ENCODE peak calls at places on chromosomes 1 and 21, in four cellular contexts. M is WTC11, S is K562, G is GM12878. R is an unnamed sample.
A peak's percentile ranks its signal among the peaks of the same experiment; 100 is the strongest.

GRCh38 chr1:160256396-160257046 is 5.8 kb downstream of the DCAF8 start:
- DNase-seq in M (no peak), S (no peak), G (no peak), R (no peak)

GRCh38 chr1:153404768-153405167 is 11.6 kb upstream of the S100A7A start:
- DNase-seq in M (peak; percentile 81), S (peak; percentile 77), G (no peak), R (peak; percentile 11)

GRCh38 chr1:212970085-212970484 is 19.7 kb downstream of the VASH2 start:
- DNase-seq in M (no peak), S (no peak), G (no peak), R (no peak)

GRCh38 chr1:180632326-180633088 is 685 bp downstream of the XPR1 start:
- DNase-seq in M (peak; percentile 75), S (peak; percentile 73), G (no peak), R (peak; percentile 32)

GRCh38 chr1:1939296-1940122 is 20.4 kb upstream of the TMEM52 start:
- DNase-seq in M (no peak), S (no peak), G (no peak), R (no peak)

GRCh38 chr1:101697057-101697456 is 299.7 kb downstream of the OLFM3 start:
- DNase-seq in M (no peak), S (no peak), G (no peak), R (no peak)

GRCh38 chr1:180028864-180029263 is 74.3 kb downstream of the CEP350 start:
- DNase-seq in M (no peak), S (no peak), G (no peak), R (no peak)

GRCh38 chr1:202155478-202156021 is 4.9 kb downstream of the PTPN7 start:
- DNase-seq in M (no peak), S (peak; percentile 23), G (no peak), R (no peak)

GRCh38 chr21:32256873-32257620 is 21.8 kb downstream of the MIS18A start:
- DNase-seq in M (no peak), S (no peak), G (no peak), R (no peak)

GRCh38 chr1:28208818-28209441 is 23.9 kb downstream of the DNAJC8 start:
- DNase-seq in M (peak; percentile 61), S (peak; percentile 49), G (peak; percentile 57), R (peak; percentile 58)

GRCh38 chr1:12511128-12511484 is 106.9 kb downstream of the DHRS3 start:
- DNase-seq in M (no peak), S (no peak), G (no peak), R (no peak)

GRCh38 chr21:35428489-35428888 is 379.4 kb upstream of the RUNX1 start:
- DNase-seq in M (peak; percentile 14), S (no peak), G (no peak), R (no peak)

GRCh38 chr21:46503922-46504539 is 45.3 kb downstream of the DIP2A start:
- DNase-seq in M (no peak), S (no peak), G (no peak), R (no peak)

GRCh38 chr1:196873385-196873784 is 14.5 kb upstream of the CFHR4 start:
- DNase-seq in M (no peak), S (no peak), G (no peak), R (no peak)

GRCh38 chr1:155003766-155004351 is 1.3 kb downstream of the ZBTB7B start:
- DNase-seq in M (peak; percentile 70), S (peak; percentile 62), G (no peak), R (peak; percentile 70)

GRCh38 chr1:204102719-204103118 is 29.8 kb downstream of the SOX13 start:
- DNase-seq in M (no peak), S (no peak), G (no peak), R (peak; percentile 49)

GRCh38 chr1:213714645-213715044 is 273.1 kb upstream of the PROX1 start:
- DNase-seq in M (peak; percentile 17), S (no peak), G (no peak), R (peak; percentile 45)

GRCh38 chr1:82273816-82274215 is 473.1 kb downstream of the ADGRL2 start:
- DNase-seq in M (no peak), S (no peak), G (no peak), R (no peak)

GRCh38 chr1:111480682-111481081 is 6.9 kb downstream of the C1orf162 start:
- DNase-seq in M (no peak), S (no peak), G (no peak), R (no peak)

GRCh38 chr1:209621329-209621728 is 30.9 kb downstream of the LAMB3 start:
- DNase-seq in M (no peak), S (no peak), G (no peak), R (no peak)

GRCh38 chr1:47992720-47993119 is 4.5 kb downstream of the TRABD2B start:
- DNase-seq in M (no peak), S (no peak), G (no peak), R (no peak)

GRCh38 chr1:199855580-199855979 is 171.9 kb upstream of the NR5A2 start:
- DNase-seq in M (no peak), S (no peak), G (no peak), R (no peak)

GRCh38 chr1:40034869-40035268 is 5.7 kb upstream of the CAP1 start:
- DNase-seq in M (no peak), S (no peak), G (no peak), R (no peak)

GRCh38 chr1:161885013-161885412 is 118.9 kb downstream of the ATF6 start:
- DNase-seq in M (no peak), S (no peak), G (no peak), R (no peak)

GRCh38 chr1:22257286-22258275 is 114.7 kb upstream of the WNT4 start:
- DNase-seq in M (no peak), S (no peak), G (no peak), R (no peak)

GRCh38 chr1:210132582-210132981 is 100.0 kb upstream of the SERTAD4 start:
- DNase-seq in M (no peak), S (peak; percentile 16), G (no peak), R (no peak)

GRCh38 chr1:205492201-205492667 is 12.2 kb upstream of the CDK18 start:
- DNase-seq in M (no peak), S (no peak), G (no peak), R (peak; percentile 91)

GRCh38 chr21:31218830-31219608 is 125.0 kb downstream of the TIAM1 start:
- DNase-seq in M (no peak), S (no peak), G (no peak), R (no peak)

GRCh38 chr21:22209304-22209700 is 1211.1 kb downstream of the NCAM2 start:
- DNase-seq in M (no peak), S (no peak), G (no peak), R (no peak)

GRCh38 chr1:99788896-99789295 is 22.5 kb upstream of the FRRS1 start:
- DNase-seq in M (no peak), S (no peak), G (no peak), R (no peak)

GRCh38 chr21:19998450-19998849 is 999.8 kb upstream of the NCAM2 start:
- DNase-seq in M (no peak), S (no peak), G (no peak), R (no peak)

GRCh38 chr1:15807121-15807520 is 328 bp downstream of the UQCRHL start:
- DNase-seq in M (no peak), S (no peak), G (no peak), R (no peak)

GRCh38 chr1:54481201-54481884 is 66.7 kb upstream of the ACOT11 start:
- DNase-seq in M (no peak), S (no peak), G (no peak), R (no peak)

GRCh38 chr21:38721983-38722382 is 83.7 kb upstream of the ETS2 start:
- DNase-seq in M (no peak), S (no peak), G (no peak), R (no peak)

GRCh38 chr1:93694833-93695232 is 13.2 kb upstream of the BCAR3 start:
- DNase-seq in M (no peak), S (no peak), G (no peak), R (no peak)

DNA sequence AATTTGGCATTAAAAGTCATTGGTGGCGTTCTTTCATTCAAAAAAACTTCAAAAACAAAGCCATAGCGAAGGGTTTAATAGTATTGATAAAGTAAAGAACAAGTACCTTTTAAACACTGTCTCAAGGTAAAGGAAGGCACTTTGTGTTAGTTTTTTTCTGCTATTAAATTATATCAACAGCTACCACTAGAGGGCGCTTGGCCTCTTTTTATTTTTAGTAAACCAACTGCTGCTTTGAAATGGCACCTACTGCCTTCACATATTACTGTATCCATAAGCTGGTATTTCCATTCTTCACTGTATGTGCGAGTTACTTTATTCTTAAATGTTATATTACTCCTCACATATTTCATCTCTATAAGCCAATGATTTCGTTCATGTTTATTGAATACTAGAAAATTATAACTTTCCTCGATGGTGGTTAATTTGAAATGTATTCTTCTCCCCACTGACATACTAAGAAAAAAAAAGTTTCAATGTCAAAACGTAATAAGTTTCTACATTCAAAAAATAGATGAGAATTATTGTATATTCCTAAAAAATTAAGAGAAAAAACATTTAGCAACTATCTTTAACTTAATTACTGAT is 125.7 kb upstream of the CXADR start:
- DNase-seq in M (peak; percentile 14), S (peak; percentile 43), G (peak; percentile 1), R (peak; percentile 75)
- TF ChIP-seq ATF2 in M (no peak), S (no peak), G (no peak), R (no peak)

DNA sequence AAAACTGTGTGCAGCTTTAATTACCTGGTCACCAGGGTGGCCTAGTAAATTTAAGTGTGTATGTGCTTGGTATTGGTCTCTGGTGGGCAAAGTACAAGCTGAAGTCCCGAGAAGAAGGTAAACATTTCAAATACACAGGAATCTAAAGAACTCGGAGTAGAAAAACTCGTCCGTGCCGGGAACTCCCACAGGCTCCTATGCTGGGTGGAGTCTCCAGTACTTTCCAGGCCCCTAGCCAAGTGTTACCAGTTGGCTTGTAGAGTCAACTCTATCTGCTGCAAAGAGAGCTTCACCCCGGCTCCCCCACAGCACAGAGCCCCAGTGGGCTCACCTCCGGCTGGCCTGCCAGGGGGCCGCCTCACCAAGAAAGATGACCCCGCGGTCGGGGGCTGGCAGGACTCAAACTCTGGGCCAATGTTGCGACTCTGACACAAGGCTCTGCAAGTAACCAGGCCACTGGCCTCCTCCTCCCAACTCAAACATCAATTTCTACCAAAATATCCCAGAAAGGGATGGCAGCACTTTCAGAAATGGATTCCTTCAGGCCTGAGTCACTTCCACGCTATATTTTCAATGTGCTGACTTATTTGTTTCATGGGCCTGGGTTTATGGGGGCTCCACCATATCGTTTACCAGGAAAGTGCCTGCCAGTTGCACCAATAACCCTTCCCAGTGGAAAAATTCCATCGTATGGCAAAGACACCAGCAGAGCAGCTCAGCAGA is 73.9 kb downstream of the SLC66A1 start:
- DNase-seq in M (no peak), S (no peak), G (no peak), R (peak; percentile 78)
- TF ChIP-seq ETV6 in M (no peak), S (no peak), G (no peak), R (no peak)

DNA sequence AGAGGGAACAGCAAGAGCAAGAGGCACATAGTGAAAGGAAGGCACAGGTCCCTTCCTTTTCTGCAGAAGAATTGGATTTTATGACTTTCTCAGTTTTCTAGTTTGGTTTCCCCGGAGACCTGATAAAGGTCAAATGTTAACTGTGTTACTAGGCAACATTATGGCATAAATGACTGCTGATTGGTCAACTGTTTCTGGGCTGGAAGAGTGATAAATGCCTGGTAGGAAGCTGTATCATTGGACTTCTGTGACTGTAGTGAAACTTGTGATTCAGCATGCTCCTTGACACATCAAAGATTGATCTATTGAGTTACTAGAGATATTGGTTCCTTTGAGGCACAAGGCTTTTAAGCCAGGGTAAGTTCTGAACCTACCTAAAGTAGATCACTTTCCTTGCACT is 55.7 kb downstream of the LRRC8C start:
- DNase-seq in M (no peak), S (no peak), G (no peak), R (no peak)
- TF ChIP-seq ATF2 in M (no peak), S (no peak), G (no peak), R (no peak)

DNA sequence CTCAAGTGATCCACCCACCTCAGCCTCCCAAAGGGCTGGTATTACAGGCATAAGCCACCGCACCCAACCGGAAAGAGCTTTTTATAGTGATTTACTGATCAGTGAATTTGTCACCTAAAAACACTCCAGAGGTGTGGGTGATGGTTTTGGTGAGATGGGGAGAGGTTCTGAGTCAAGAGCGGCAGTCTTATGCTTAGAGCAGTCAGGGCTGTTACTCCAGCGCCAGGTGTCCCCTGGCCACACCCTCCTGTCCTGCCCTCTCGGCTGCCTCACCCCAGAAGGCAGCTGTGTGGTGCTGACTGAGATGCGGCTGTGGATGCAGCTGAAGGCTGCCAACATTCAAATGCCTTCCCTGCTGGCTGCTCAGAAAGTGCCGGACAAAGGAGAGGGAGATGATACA is 94.5 kb upstream of the LPGAT1 start:
- DNase-seq in M (peak; percentile 40), S (peak; percentile 30), G (no peak), R (no peak)
- TF ChIP-seq ETV6 in M (no peak), S (no peak), G (no peak), R (no peak)